ENCODE peak calls at places on chromosomes 4 and X, in six cellular contexts. J is iPS-NIHi11, G is renal cortical epithelial cell, M is amygdala, R is mammary epithelial cell, P is progenitor cell of endocrine pancreas. U is an unnamed sample.

GRCh38 chr4:8705161-8706145 is 112.9 kb downstream of the CPZ start:
- DNase-seq in J (no peak), G (no peak), M (no peak), R (no peak), P (no peak), U (no peak)

GRCh38 chr4:108902769-108903168 is 139.9 kb upstream of the ETNPPL start:
- DNase-seq in J (no peak), G (no peak), M (no peak), R (no peak), P (no peak), U (peak)

GRCh38 chr4:133268205-133268604 is 119.1 kb downstream of the PCDH10 start:
- DNase-seq in J (no peak), G (no peak), M (no peak), R (no peak), P (no peak), U (no peak)

GRCh38 chrX:29143356-29143755 is 556.1 kb downstream of the IL1RAPL1 start:
- DNase-seq in J (no peak), G (no peak), M (no peak), R (no peak), P (no peak), U (no peak)

GRCh38 chr4:25743971-25744370 is 88.3 kb downstream of the SLC34A2 start:
- DNase-seq in J (no peak), G (no peak), M (no peak), R (no peak), P (no peak), U (no peak)

GRCh38 chr4:30866907-30867306 is 146.7 kb downstream of the PCDH7 start:
- DNase-seq in J (no peak), G (peak), M (no peak), R (peak), P (no peak), U (no peak)

GRCh38 chr4:83582289-83582756 is 46.4 kb downstream of the GPAT3 start:
- DNase-seq in J (peak), G (peak), M (peak), R (peak), P (no peak), U (no peak)

GRCh38 chr4:149343614-149344013 is 472.0 kb downstream of the IQCM start:
- DNase-seq in J (no peak), G (no peak), M (no peak), R (no peak), P (no peak), U (no peak)

GRCh38 chr4:97646997-97647396 is 496.3 kb downstream of the STPG2 start:
- DNase-seq in J (no peak), G (peak), M (peak), R (peak), P (no peak), U (no peak)

GRCh38 chr4:112938461-112939058 is 110.9 kb upstream of the ANK2 start:
- DNase-seq in J (peak), G (peak), M (no peak), R (peak), P (no peak), U (peak)

GRCh38 chr4:20538922-20539321 is 161.3 kb upstream of the PACRGL start:
- DNase-seq in J (no peak), G (no peak), M (no peak), R (no peak), P (no peak), U (no peak)

GRCh38 chr4:134365852-134366251 is 164.3 kb upstream of the PABPC4L start:
- DNase-seq in J (no peak), G (peak), M (no peak), R (no peak), P (no peak), U (no peak)

GRCh38 chr4:5719329-5720055 is 8.5 kb downstream of the EVC start:
- DNase-seq in J (no peak), G (peak), M (no peak), R (no peak), P (no peak), U (no peak)

U was measured in COLO829.